ENCODE peak calls at places on chromosomes 7 and 10, in six cellular contexts. L is C1 segment of cervical spinal cord; A is activated CD4-positive, alpha-beta T cell treated with anti-CD3 and anti-CD28 coated beads for 36 hours; M is NCI-H1417 treated with DMSO at 0.1 percent for 48 hours; I is GM12865; H is activated naive CD4-positive, alpha-beta T cell treated with anti-CD3 and anti-CD28 coated beads, Interleukin-2, amount 10 ng/mL, durations not matched to agents 7 days and 5 days. Q is an unnamed sample.

GRCh38 chr10:133334495-133335237 is 2.0 kb downstream of the CALY start:
- DNase-seq in L (no peak), A (no peak), M (no peak), I (no peak), H (no peak), Q (no peak)

GRCh38 chr7:55964802-55965470 is 551 bp downstream of the NIPSNAP2 start:
- DNase-seq in L (peak; percentile 25), A (peak; percentile 59), M (no peak), I (peak; percentile 84), H (peak; percentile 56), Q (peak; percentile 13)

GRCh38 chr7:106346167-106346677 is 61.4 kb upstream of the NAMPT start:
- DNase-seq in L (no peak), A (no peak), M (no peak), I (no peak), H (no peak), Q (no peak)

GRCh38 chr10:369441-370221 is 234.4 kb downstream of the ZMYND11 start:
- DNase-seq in L (no peak), A (no peak), M (no peak), I (no peak), H (no peak), Q (no peak)

GRCh38 chr7:114825423-114825951 is 96.4 kb upstream of the MDFIC start:
- DNase-seq in L (no peak), A (peak; percentile 81), M (no peak), I (peak; percentile 5), H (peak; percentile 44), Q (no peak)

GRCh38 chr10:68871731-68872342 is 29.3 kb upstream of the DDX50 start:
- DNase-seq in L (no peak), A (no peak), M (peak; percentile 85), I (no peak), H (no peak), Q (no peak)

GRCh38 chr7:91827169-91827568 is 53.3 kb downstream of the MTERF1 start:
- DNase-seq in L (no peak), A (no peak), M (no peak), I (no peak), H (no peak), Q (no peak)

GRCh38 chr10:119655566-119656001 is 4.4 kb downstream of the BAG3 start:
- DNase-seq in L (no peak), A (peak; percentile 82), M (no peak), I (no peak), H (peak; percentile 61), Q (peak; percentile 10)

GRCh38 chr7:40015790-40016296 is 65.8 kb downstream of the CDK13 start:
- DNase-seq in L (no peak), A (no peak), M (no peak), I (peak; percentile 62), H (no peak), Q (no peak)

GRCh38 chr7:39016609-39017008 is 38.9 kb downstream of the POU6F2 start:
- DNase-seq in L (no peak), A (no peak), M (no peak), I (no peak), H (no peak), Q (no peak)

GRCh38 chr7:158614695-158615094 is 27.1 kb upstream of the PTPRN2 start:
- DNase-seq in L (no peak), A (no peak), M (no peak), I (no peak), H (no peak), Q (no peak)

GRCh38 chr7:93150200-93150835 is 2.1 kb upstream of the SAMD9L start:
- DNase-seq in L (no peak), A (no peak), M (no peak), I (no peak), H (no peak), Q (no peak)

GRCh38 chr7:139242741-139243281 is 11.8 kb downstream of the UBN2 start:
- DNase-seq in L (no peak), A (no peak), M (no peak), I (no peak), H (no peak), Q (no peak)

GRCh38 chr10:71084818-71085126 is 127.6 kb upstream of the UNC5B start:
- DNase-seq in L (no peak), A (no peak), M (no peak), I (no peak), H (no peak), Q (no peak)

GRCh38 chr10:63765126-63765525 is 243.9 kb downstream of the REEP3 start:
- DNase-seq in L (no peak), A (no peak), M (no peak), I (no peak), H (no peak), Q (no peak)

GRCh38 chr10:86535057-86535882 is 13.7 kb upstream of the WAPL start:
- DNase-seq in L (no peak), A (peak; percentile 60), M (no peak), I (peak; percentile 70), H (peak; percentile 34), Q (peak; percentile 19)

GRCh38 chr7:82091126-82091682 is 321.4 kb upstream of the HGF start:
- DNase-seq in L (no peak), A (no peak), M (no peak), I (no peak), H (no peak), Q (no peak)

GRCh38 chr10:98170249-98171117 is 36.0 kb downstream of the R3HCC1L start:
- DNase-seq in L (no peak), A (peak; percentile 28), M (no peak), I (peak; percentile 64), H (peak; percentile 43), Q (no peak)

Q was measured in effector memory CD4-positive, alpha-beta T cell.